ENCODE peak calls at places on chromosomes 5 and 9, in six cellular contexts. X is AG04450, Q is endothelial cell, T is activated B cell treated with CpG ODN at 0.5 μM for 24 hours, R is epithelial cell of esophagus, P is fibroblast of lung. D is an unnamed sample.

GRCh38 chr9:126665696-126666035 is 51.9 kb downstream of the LMX1B start:
- DNase-seq in P (no peak), R (no peak), X (no peak), T (no peak), Q (no peak), D (no peak)

GRCh38 chr5:128035689-128036088 is 47.9 kb upstream of the SLC12A2 start:
- DNase-seq in R (no peak), P (no peak), X (no peak), Q (no peak), T (no peak), D (no peak)

GRCh38 chr5:25892251-25892650 is 1146.1 kb downstream of the CDH9 start:
- DNase-seq in P (no peak), R (no peak), X (no peak), T (no peak), Q (no peak), D (no peak)

GRCh38 chr5:138753794-138754698 is 821 bp downstream of the CTNNA1 start:
- DNase-seq in P (peak; percentile 88), Q (peak; percentile 72), T (peak; percentile 22), X (no peak), R (peak; percentile 77), D (peak; percentile 93)

GRCh38 chr9:7452378-7452777 is 347.2 kb downstream of the DMAC1 start:
- DNase-seq in X (peak; percentile 2), P (peak; percentile 50), R (peak; percentile 82), Q (no peak), T (no peak), D (no peak)

GRCh38 chr9:136305822-136306690 is 2.2 kb upstream of the CCDC187 start:
- DNase-seq in X (no peak), T (no peak), Q (no peak), R (no peak), P (no peak), D (no peak)

GRCh38 chr9:128118472-128118857 is 9.1 kb downstream of the PTGES2 start:
- DNase-seq in Q (no peak), P (no peak), R (peak; percentile 26), X (no peak), T (no peak), D (no peak)

GRCh38 chr9:98367371-98367900 is 112.0 kb upstream of the TBC1D2 start:
- DNase-seq in T (no peak), Q (no peak), R (no peak), P (peak; percentile 20), X (no peak), D (no peak)

GRCh38 chr5:122312670-122312988 is 592 bp downstream of the SNCAIP start:
- DNase-seq in R (peak; percentile 15), T (no peak), X (no peak), Q (peak; percentile 63), P (peak; percentile 51), D (peak; percentile 28)

GRCh38 chr9:137372693-137373610 is 50.0 kb downstream of the EXD3 start:
- DNase-seq in X (no peak), R (no peak), Q (no peak), T (no peak), P (no peak), D (no peak)

GRCh38 chr5:157977957-157978505 is 119.1 kb upstream of the CLINT1 start:
- DNase-seq in T (no peak), X (no peak), P (no peak), R (no peak), Q (no peak), D (no peak)

GRCh38 chr9:135295556-135296300 is 183.9 kb upstream of the PPP1R26 start:
- DNase-seq in T (no peak), R (no peak), P (no peak), X (no peak), Q (no peak), D (no peak)

GRCh38 chr5:174300941-174301761 is 255.6 kb downstream of the NSG2 start:
- DNase-seq in Q (no peak), X (no peak), R (no peak), P (peak; percentile 36), T (no peak), D (no peak)

GRCh38 chr5:120657083-120657482 is 193.0 kb downstream of the PRR16 start:
- DNase-seq in Q (no peak), T (no peak), P (peak; percentile 21), X (no peak), R (no peak), D (no peak)

GRCh38 chr5:5275211-5275610 is 135.1 kb downstream of the ADAMTS16 start:
- DNase-seq in T (no peak), X (no peak), Q (no peak), R (no peak), P (no peak), D (no peak)

GRCh38 chr5:52786937-52787599 is 648 bp upstream of the ITGA1 start:
- DNase-seq in R (peak; percentile 68), Q (no peak), T (no peak), P (no peak), X (no peak), D (peak; percentile 54)

GRCh38 chr5:139964266-139964993 is 78.7 kb downstream of the NRG2 start:
- DNase-seq in X (no peak), P (no peak), R (no peak), T (no peak), Q (no peak), D (no peak)

GRCh38 chr5:139967353-139967752 is 75.7 kb downstream of the NRG2 start:
- DNase-seq in P (no peak), R (no peak), T (no peak), Q (no peak), X (no peak), D (no peak)

GRCh38 chr5:139962445-139962844 is 80.7 kb downstream of the NRG2 start:
- DNase-seq in Q (no peak), X (no peak), T (no peak), P (no peak), R (no peak), D (no peak)

GRCh38 chr5:139966856-139967255 is 76.2 kb downstream of the NRG2 start:
- DNase-seq in P (no peak), T (no peak), X (no peak), Q (no peak), R (no peak), D (no peak)

DNA sequence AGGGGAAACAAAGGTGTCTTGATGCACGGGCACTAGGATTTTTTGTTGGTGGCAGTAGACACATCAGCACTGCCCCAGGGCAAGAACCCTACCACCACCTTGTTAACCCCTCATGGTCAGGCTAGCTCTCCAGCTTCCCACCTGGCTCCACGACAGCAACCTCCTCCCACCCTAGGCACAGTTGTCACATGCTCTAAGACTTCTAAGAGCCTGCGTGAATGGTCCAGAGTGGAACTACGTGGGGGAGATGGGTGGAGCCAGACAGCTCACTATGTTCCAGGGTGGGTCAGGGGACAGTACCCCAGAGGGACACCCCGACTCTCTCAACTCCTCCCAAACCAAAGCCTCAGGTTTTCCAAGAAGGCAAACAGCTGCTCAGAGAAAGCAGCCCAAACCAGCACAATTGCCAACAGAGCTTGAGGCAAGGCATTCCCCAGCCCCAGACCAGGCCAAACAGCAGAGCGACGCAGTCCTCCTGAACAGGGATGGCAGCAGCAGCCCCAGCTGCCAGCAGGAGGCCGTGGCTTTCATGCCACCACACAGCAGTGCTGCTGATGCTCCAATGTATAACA is 78.0 kb downstream of the NRG2 start:
- DNase-seq in R (no peak), P (no peak), T (no peak), Q (no peak), X (no peak), D (no peak)
- TF ChIP-seq CTCF in R (peak; percentile 18), P (no peak), T (no peak), Q (no peak), X (no peak), D (no peak)

DNA sequence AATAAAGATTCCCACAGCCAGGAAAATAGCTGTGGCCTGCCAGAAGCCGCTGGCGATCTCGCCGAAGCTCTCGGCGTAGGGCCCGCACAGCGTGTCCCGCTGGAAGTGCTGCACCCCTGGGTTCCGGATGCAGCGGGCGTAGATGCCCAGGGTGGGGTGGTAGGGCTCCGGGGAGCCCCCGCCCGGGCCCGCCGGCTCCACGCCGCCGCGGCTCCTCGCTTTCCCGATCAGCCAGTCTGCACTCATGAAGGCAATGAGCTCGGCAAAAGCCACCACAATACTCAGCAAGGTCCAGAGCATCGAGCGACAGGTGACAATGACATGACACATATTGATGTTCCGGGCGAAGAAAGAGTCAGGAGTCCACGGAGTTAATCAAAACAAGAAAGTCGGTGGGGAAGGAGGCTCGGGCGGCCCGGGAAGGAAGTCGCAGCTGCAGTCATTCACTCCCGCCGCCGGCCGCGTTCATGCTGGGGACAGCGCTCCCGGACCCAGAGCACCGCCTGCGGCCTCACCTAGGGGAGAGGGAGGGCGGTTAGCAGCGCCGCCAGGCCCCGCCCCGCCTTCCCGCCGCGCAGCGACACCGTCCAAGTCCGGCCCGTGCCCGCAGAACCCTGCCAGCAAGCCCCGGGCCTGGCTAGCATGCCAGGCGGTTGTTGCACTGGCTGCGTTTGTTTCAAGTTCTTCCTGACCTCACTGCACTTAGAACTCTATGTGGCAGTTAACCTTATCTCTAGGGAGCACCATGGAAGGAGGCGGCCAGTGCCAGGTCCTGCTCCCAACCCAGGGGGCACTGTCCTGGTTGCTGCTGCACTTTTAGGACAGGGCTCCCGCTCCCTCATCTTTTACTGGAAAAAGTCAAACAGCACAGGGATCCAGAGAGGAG is 138.4 kb downstream of the LHFPL2 start:
- DNase-seq in Q (peak; percentile 47), R (peak; percentile 43), X (no peak), T (peak; percentile 49), P (no peak), D (peak; percentile 60)
- TF ChIP-seq CTCF in Q (no peak), R (no peak), X (peak; percentile 15), T (no peak), P (peak; percentile 19), D (no peak)

DNA sequence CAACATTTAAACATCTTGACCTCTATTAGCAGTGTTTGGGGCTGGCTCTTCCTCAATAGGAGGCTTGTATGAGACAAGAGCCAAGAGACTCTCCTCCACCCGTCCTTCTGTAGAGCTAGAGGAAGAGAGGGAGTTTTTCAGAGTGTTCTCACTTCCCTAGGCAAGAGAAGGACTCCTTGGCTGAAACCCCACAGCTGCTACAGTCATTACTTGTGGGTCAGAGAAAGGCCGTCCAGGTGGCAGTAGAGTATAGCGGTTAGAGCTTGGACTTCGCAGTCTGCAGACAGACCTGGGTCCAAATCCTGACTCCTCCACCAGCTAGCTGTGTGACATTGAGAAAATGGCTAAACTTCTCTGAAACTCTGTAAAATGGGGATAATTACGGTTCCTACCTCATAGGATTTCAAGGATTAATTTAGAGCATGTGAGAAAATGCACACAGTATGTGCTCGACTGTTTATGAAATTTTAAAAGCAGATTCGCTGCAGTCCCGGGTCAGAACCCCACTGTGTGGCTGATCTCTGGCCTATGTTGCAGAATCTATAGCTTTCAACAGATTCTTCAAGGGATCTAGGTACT is 80.8 kb upstream of the ARAP3 start:
- DNase-seq in T (no peak), R (no peak), P (no peak), X (no peak), Q (no peak), D (no peak)
- TF ChIP-seq CTCF in T (no peak), R (no peak), P (no peak), X (no peak), Q (no peak), D (no peak)

GRCh38 chr9:124066783-124067563 is 55.4 kb downstream of the LHX2 start:
- DNase-seq in X (no peak), Q (no peak), R (peak; percentile 51), P (no peak), T (no peak), D (no peak)

GRCh38 chr9:124060844-124061605 is 49.5 kb downstream of the LHX2 start:
- DNase-seq in X (no peak), Q (no peak), T (no peak), R (no peak), P (no peak), D (no peak)

DNA sequence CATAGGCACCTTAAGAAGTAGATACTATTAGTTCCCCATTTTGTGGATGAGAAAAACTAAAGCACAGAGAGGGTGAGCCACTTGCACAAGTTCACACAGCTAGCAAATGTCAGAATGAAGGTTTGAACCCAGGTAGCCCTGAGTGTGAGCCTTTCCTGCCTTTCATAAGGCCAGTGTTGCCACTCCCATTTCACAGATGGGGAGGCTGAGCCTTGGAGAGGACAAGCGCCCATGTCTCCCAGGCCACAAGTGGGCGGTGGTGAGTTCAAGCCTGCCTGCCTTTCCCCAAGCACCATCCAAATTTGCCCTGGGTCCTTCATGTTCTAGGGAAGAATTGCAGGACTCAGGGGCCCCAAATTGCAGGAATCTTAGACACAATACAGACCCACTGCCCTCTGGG is 50.6 kb downstream of the LHX2 start:
- DNase-seq in Q (no peak), X (no peak), R (no peak), T (no peak), P (no peak), D (no peak)
- TF ChIP-seq CTCF in Q (no peak), X (peak; percentile 20), R (no peak), T (no peak), P (peak; percentile 3), D (no peak)

D was measured in Calu3.